ENCODE peak calls at places on chromosomes 11 and 22, in five cellular contexts. One of them, this sample, is unnamed.

GRCh38 chr22:37262346-37262745 is 18.3 kb upstream of the RAC2 start:
- DNase-seq in fibroblast of the aortic adventitia: no peak
- DNase-seq in cardiac muscle cell: no peak
- DNase-seq in foreskin fibroblast: no peak
- DNase-seq in colonic mucosa: no peak
- DNase-seq in this sample: no peak

GRCh38 chr22:29050457-29050856 is 11.2 kb downstream of the C22orf31 start:
- DNase-seq in cardiac muscle cell: no peak
- DNase-seq in fibroblast of the aortic adventitia: no peak
- DNase-seq in foreskin fibroblast: no peak
- DNase-seq in colonic mucosa: no peak
- DNase-seq in this sample: no peak

GRCh38 chr11:73270855-73271477 is 1.2 kb upstream of the P2RY6 start:
- DNase-seq in fibroblast of the aortic adventitia: no peak
- DNase-seq in foreskin fibroblast: no peak
- DNase-seq in cardiac muscle cell: no peak
- DNase-seq in colonic mucosa: no peak
- DNase-seq in this sample: no peak

GRCh38 chr11:11843233-11843632 is 1.5 kb downstream of the USP47 start:
- DNase-seq in colonic mucosa: no peak
- DNase-seq in foreskin fibroblast: peak; percentile 72
- DNase-seq in fibroblast of the aortic adventitia: peak; percentile 68
- DNase-seq in cardiac muscle cell: peak; percentile 28
- DNase-seq in this sample: peak; percentile 52

GRCh38 chr11:121892863-121893262 is 223.2 kb downstream of the BLID start:
- DNase-seq in fibroblast of the aortic adventitia: peak; percentile 62
- DNase-seq in foreskin fibroblast: peak; percentile 71
- DNase-seq in colonic mucosa: no peak
- DNase-seq in cardiac muscle cell: no peak
- DNase-seq in this sample: no peak

GRCh38 chr11:94958118-94958517 is 15.2 kb downstream of the CWC15 start:
- DNase-seq in cardiac muscle cell: no peak
- DNase-seq in fibroblast of the aortic adventitia: peak; percentile 50
- DNase-seq in colonic mucosa: no peak
- DNase-seq in foreskin fibroblast: peak; percentile 66
- DNase-seq in this sample: no peak

GRCh38 chr22:34395370-34395769 is 475.1 kb upstream of the LARGE1 start:
- DNase-seq in fibroblast of the aortic adventitia: no peak
- DNase-seq in colonic mucosa: no peak
- DNase-seq in foreskin fibroblast: no peak
- DNase-seq in cardiac muscle cell: no peak
- DNase-seq in this sample: no peak

GRCh38 chr11:58919561-58919960 is 19.7 kb upstream of the GLYATL1 start:
- DNase-seq in foreskin fibroblast: no peak
- DNase-seq in colonic mucosa: no peak
- DNase-seq in fibroblast of the aortic adventitia: peak; percentile 71
- DNase-seq in cardiac muscle cell: no peak
- DNase-seq in this sample: no peak

GRCh38 chr11:119028346-119029068 is 2.2 kb downstream of the SLC37A4 start:
- DNase-seq in foreskin fibroblast: no peak
- DNase-seq in cardiac muscle cell: no peak
- DNase-seq in colonic mucosa: no peak
- DNase-seq in fibroblast of the aortic adventitia: no peak
- DNase-seq in this sample: no peak

GRCh38 chr11:86303257-86303656 is 1.2 kb downstream of the HIKESHI start:
- DNase-seq in fibroblast of the aortic adventitia: no peak
- DNase-seq in cardiac muscle cell: no peak
- DNase-seq in foreskin fibroblast: no peak
- DNase-seq in colonic mucosa: no peak
- DNase-seq in this sample: no peak

GRCh38 chr11:15655552-15655951 is 540.8 kb downstream of the INSC start:
- DNase-seq in fibroblast of the aortic adventitia: no peak
- DNase-seq in colonic mucosa: no peak
- DNase-seq in cardiac muscle cell: no peak
- DNase-seq in foreskin fibroblast: no peak
- DNase-seq in this sample: no peak

GRCh38 chr11:19869946-19870589 is 157.4 kb downstream of the NAV2 start:
- DNase-seq in cardiac muscle cell: no peak
- DNase-seq in foreskin fibroblast: no peak
- DNase-seq in fibroblast of the aortic adventitia: no peak
- DNase-seq in colonic mucosa: no peak
- DNase-seq in this sample: no peak

GRCh38 chr11:70611166-70611565 is 212.8 kb downstream of the CTTN start:
- DNase-seq in colonic mucosa: no peak
- DNase-seq in cardiac muscle cell: no peak
- DNase-seq in fibroblast of the aortic adventitia: no peak
- DNase-seq in foreskin fibroblast: no peak
- DNase-seq in this sample: no peak

GRCh38 chr11:79294845-79295520 is 145.8 kb downstream of the TENM4 start:
- DNase-seq in fibroblast of the aortic adventitia: no peak
- DNase-seq in cardiac muscle cell: no peak
- DNase-seq in foreskin fibroblast: no peak
- DNase-seq in colonic mucosa: no peak
- DNase-seq in this sample: no peak

GRCh38 chr11:18332891-18333290 is 10.5 kb downstream of the GTF2H1 start:
- DNase-seq in cardiac muscle cell: no peak
- DNase-seq in foreskin fibroblast: no peak
- DNase-seq in colonic mucosa: no peak
- DNase-seq in fibroblast of the aortic adventitia: no peak
- DNase-seq in this sample: no peak

GRCh38 chr11:29217901-29218300 is 798.9 kb downstream of the KCNA4 start:
- DNase-seq in cardiac muscle cell: no peak
- DNase-seq in colonic mucosa: no peak
- DNase-seq in fibroblast of the aortic adventitia: no peak
- DNase-seq in foreskin fibroblast: peak; percentile 6
- DNase-seq in this sample: no peak

GRCh38 chr11:68287419-68287818 is 15.6 kb upstream of the C11orf24 start:
- DNase-seq in colonic mucosa: no peak
- DNase-seq in foreskin fibroblast: no peak
- DNase-seq in fibroblast of the aortic adventitia: no peak
- DNase-seq in cardiac muscle cell: no peak
- DNase-seq in this sample: no peak

GRCh38 chr22:43013355-43014061 is 1.4 kb downstream of the PACSIN2 start:
- DNase-seq in fibroblast of the aortic adventitia: no peak
- DNase-seq in colonic mucosa: peak; percentile 57
- DNase-seq in cardiac muscle cell: no peak
- DNase-seq in foreskin fibroblast: no peak
- DNase-seq in this sample: no peak

GRCh38 chr11:9662273-9662672 is 1.6 kb upstream of the SWAP70 start:
- DNase-seq in colonic mucosa: no peak
- DNase-seq in cardiac muscle cell: no peak
- DNase-seq in fibroblast of the aortic adventitia: no peak
- DNase-seq in foreskin fibroblast: no peak
- DNase-seq in this sample: no peak

GRCh38 chr22:45425101-45425500 is 11.6 kb downstream of the RIBC2 start:
- DNase-seq in foreskin fibroblast: peak; percentile 83
- DNase-seq in colonic mucosa: no peak
- DNase-seq in cardiac muscle cell: no peak
- DNase-seq in fibroblast of the aortic adventitia: peak; percentile 16
- DNase-seq in this sample: peak; percentile 23

GRCh38 chr11:73716153-73717056 is 44.5 kb downstream of the RAB6A start:
- DNase-seq in cardiac muscle cell: no peak
- DNase-seq in colonic mucosa: no peak
- DNase-seq in foreskin fibroblast: no peak
- DNase-seq in fibroblast of the aortic adventitia: no peak
- DNase-seq in this sample: no peak

GRCh38 chr22:28773461-28773867 is 969 bp downstream of the CCDC117 start:
- DNase-seq in colonic mucosa: no peak
- DNase-seq in cardiac muscle cell: no peak
- DNase-seq in foreskin fibroblast: no peak
- DNase-seq in fibroblast of the aortic adventitia: peak; percentile 41
- DNase-seq in this sample: peak; percentile 19

GRCh38 chr11:91788764-91789163 is 435.9 kb upstream of the FAT3 start:
- DNase-seq in foreskin fibroblast: no peak
- DNase-seq in colonic mucosa: no peak
- DNase-seq in cardiac muscle cell: no peak
- DNase-seq in fibroblast of the aortic adventitia: no peak
- DNase-seq in this sample: no peak

GRCh38 chr11:118841469-118842222 is 42.0 kb upstream of the CXCR5 start:
- DNase-seq in fibroblast of the aortic adventitia: no peak
- DNase-seq in foreskin fibroblast: no peak
- DNase-seq in cardiac muscle cell: no peak
- DNase-seq in colonic mucosa: no peak
- DNase-seq in this sample: no peak

GRCh38 chr11:118533769-118534729 is 3.1 kb downstream of the TMEM25 start:
- DNase-seq in cardiac muscle cell: no peak
- DNase-seq in colonic mucosa: no peak
- DNase-seq in foreskin fibroblast: no peak
- DNase-seq in fibroblast of the aortic adventitia: no peak
- DNase-seq in this sample: no peak

GRCh38 chr11:72491001-72491400 is 56.7 kb upstream of the CLPB start:
- DNase-seq in cardiac muscle cell: no peak
- DNase-seq in foreskin fibroblast: no peak
- DNase-seq in colonic mucosa: no peak
- DNase-seq in fibroblast of the aortic adventitia: peak; percentile 81
- DNase-seq in this sample: no peak

GRCh38 chr22:45101828-45102227 is 61.9 kb upstream of the NUP50 start:
- DNase-seq in cardiac muscle cell: peak; percentile 70
- DNase-seq in colonic mucosa: peak; percentile 57
- DNase-seq in foreskin fibroblast: peak; percentile 84
- DNase-seq in fibroblast of the aortic adventitia: peak; percentile 66
- DNase-seq in this sample: no peak

GRCh38 chr11:109421981-109422590 is at the start of gene C11orf87:
- DNase-seq in foreskin fibroblast: peak; percentile 30
- DNase-seq in cardiac muscle cell: peak; percentile 32
- DNase-seq in colonic mucosa: no peak
- DNase-seq in fibroblast of the aortic adventitia: peak; percentile 8
- DNase-seq in this sample: no peak

GRCh38 chr22:20052309-20053250 is 27.5 kb upstream of the DGCR8 start:
- DNase-seq in foreskin fibroblast: no peak
- DNase-seq in cardiac muscle cell: no peak
- DNase-seq in fibroblast of the aortic adventitia: no peak
- DNase-seq in colonic mucosa: peak; percentile 90
- DNase-seq in this sample: no peak

GRCh38 chr22:20053407-20054033 is 26.5 kb upstream of the DGCR8 start:
- DNase-seq in cardiac muscle cell: no peak
- DNase-seq in fibroblast of the aortic adventitia: no peak
- DNase-seq in foreskin fibroblast: no peak
- DNase-seq in colonic mucosa: no peak
- DNase-seq in this sample: no peak

GRCh38 chr22:20054485-20054884 is 25.6 kb upstream of the DGCR8 start:
- DNase-seq in fibroblast of the aortic adventitia: no peak
- DNase-seq in cardiac muscle cell: no peak
- DNase-seq in colonic mucosa: no peak
- DNase-seq in foreskin fibroblast: no peak
- DNase-seq in this sample: no peak

GRCh38 chr22:20054034-20054427 is 26.0 kb upstream of the DGCR8 start:
- DNase-seq in foreskin fibroblast: no peak
- DNase-seq in cardiac muscle cell: no peak
- DNase-seq in colonic mucosa: no peak
- DNase-seq in fibroblast of the aortic adventitia: no peak
- DNase-seq in this sample: no peak

GRCh38 chr22:20051927-20052308 is 28.1 kb upstream of the DGCR8 start:
- DNase-seq in foreskin fibroblast: no peak
- DNase-seq in fibroblast of the aortic adventitia: no peak
- DNase-seq in cardiac muscle cell: no peak
- DNase-seq in colonic mucosa: no peak
- DNase-seq in this sample: no peak
- TF ChIP-seq CTCF in foreskin fibroblast: no peak
- TF ChIP-seq CTCF in fibroblast of the aortic adventitia: no peak
- TF ChIP-seq CTCF in cardiac muscle cell: no peak
- TF ChIP-seq CTCF in colonic mucosa: no peak
- TF ChIP-seq CTCF in this sample: no peak

GRCh38 chr22:39528681-39529486 is 3.7 kb downstream of the RPS19BP1 start:
- DNase-seq in fibroblast of the aortic adventitia: peak; percentile 94
- DNase-seq in foreskin fibroblast: peak; percentile 97
- DNase-seq in cardiac muscle cell: peak; percentile 92
- DNase-seq in colonic mucosa: peak; percentile 95
- DNase-seq in this sample: peak; percentile 60

GRCh38 chr22:39525658-39525975 is 5.3 kb downstream of the ATF4 start:
- DNase-seq in cardiac muscle cell: no peak
- DNase-seq in foreskin fibroblast: no peak
- DNase-seq in fibroblast of the aortic adventitia: no peak
- DNase-seq in colonic mucosa: no peak
- DNase-seq in this sample: no peak

GRCh38 chr22:39526736-39527171 is 5.8 kb downstream of the RPS19BP1 start:
- DNase-seq in foreskin fibroblast: no peak
- DNase-seq in cardiac muscle cell: no peak
- DNase-seq in colonic mucosa: no peak
- DNase-seq in fibroblast of the aortic adventitia: no peak
- DNase-seq in this sample: no peak

GRCh38 chr22:39528080-39528661 is 4.4 kb downstream of the RPS19BP1 start:
- DNase-seq in cardiac muscle cell: no peak
- DNase-seq in fibroblast of the aortic adventitia: no peak
- DNase-seq in colonic mucosa: no peak
- DNase-seq in foreskin fibroblast: peak; percentile 37
- DNase-seq in this sample: no peak

GRCh38 chr22:39527481-39527961 is 5.0 kb downstream of the RPS19BP1 start:
- DNase-seq in foreskin fibroblast: no peak
- DNase-seq in colonic mucosa: peak; percentile 85
- DNase-seq in cardiac muscle cell: no peak
- DNase-seq in fibroblast of the aortic adventitia: no peak
- DNase-seq in this sample: no peak
- H3K4me3 ChIP-seq in foreskin fibroblast: no peak overlapping the region
- H3K4me3 ChIP-seq in colonic mucosa: no peak overlapping the region
- H3K4me3 ChIP-seq in cardiac muscle cell: no peak overlapping the region
- H3K4me3 ChIP-seq in fibroblast of the aortic adventitia: no peak overlapping the region
- H3K4me3 ChIP-seq in this sample: no peak overlapping the region

DNA sequence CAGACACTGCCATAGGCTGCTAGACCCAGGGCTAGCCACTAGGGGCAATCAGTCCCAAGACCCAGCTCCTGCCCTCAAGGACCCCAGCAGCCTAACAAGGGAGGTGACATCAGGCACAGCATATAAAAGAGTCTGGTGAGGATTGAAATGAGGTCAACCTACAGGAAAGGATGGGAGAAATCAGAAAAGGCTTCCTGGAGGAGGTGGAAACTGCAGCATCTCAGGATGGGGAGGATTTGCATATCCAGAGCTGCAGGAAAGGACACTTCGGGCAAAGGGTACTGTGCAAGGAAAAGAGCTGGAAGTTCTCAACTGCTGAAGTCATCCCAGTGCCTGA is 2.9 kb upstream of the ARFGAP2 start:
- DNase-seq in foreskin fibroblast: peak; percentile 70
- DNase-seq in colonic mucosa: no peak
- DNase-seq in fibroblast of the aortic adventitia: peak; percentile 46
- DNase-seq in cardiac muscle cell: peak; percentile 68
- DNase-seq in this sample: no peak
- TF ChIP-seq CTCF in foreskin fibroblast: peak; percentile 71
- TF ChIP-seq CTCF in colonic mucosa: peak; percentile 41
- TF ChIP-seq CTCF in fibroblast of the aortic adventitia: peak; percentile 76
- TF ChIP-seq CTCF in cardiac muscle cell: peak; percentile 69
- TF ChIP-seq CTCF in this sample: peak; percentile 66

DNA sequence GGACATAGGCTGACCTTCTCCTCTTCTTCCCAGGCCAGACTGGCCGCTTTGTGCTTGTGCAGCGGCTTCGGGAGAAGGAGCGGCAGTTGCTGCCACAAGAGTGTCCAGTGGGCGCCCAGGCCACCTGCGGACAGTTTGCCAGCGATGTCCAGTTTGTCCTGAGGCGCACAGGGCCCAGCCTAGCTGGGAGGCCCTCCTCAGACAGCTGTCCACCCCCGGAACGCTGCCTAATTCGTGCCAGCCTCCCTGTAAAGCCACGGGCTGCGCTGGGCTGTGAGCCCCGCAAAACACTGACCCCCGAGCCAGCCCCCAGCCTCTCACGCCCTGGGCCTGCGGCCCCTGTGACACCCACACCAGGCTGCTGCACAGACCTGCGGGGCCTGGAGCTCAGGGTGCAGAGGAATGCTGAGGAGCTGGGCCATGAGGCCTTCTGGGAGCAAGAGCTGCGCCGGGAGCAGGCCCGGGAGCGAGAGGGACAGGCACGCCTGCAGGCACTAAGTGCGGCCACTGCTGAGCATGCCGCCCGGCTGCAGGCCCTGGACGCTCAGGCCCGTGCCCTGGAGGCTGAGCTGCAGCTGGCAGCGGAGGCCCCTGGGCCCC is 1.4 kb downstream of the RASSF7 start:
- DNase-seq in foreskin fibroblast: no peak
- DNase-seq in colonic mucosa: no peak
- DNase-seq in cardiac muscle cell: no peak
- DNase-seq in fibroblast of the aortic adventitia: no peak
- DNase-seq in this sample: no peak
- H3K4me3 ChIP-seq in foreskin fibroblast: no peak overlapping the region
- H3K4me3 ChIP-seq in colonic mucosa: peak overlapping the region; percentile 86
- H3K4me3 ChIP-seq in cardiac muscle cell: peak overlapping the region; percentile 91
- H3K4me3 ChIP-seq in fibroblast of the aortic adventitia: no peak overlapping the region
- H3K4me3 ChIP-seq in this sample: peak overlapping the region; percentile 66